ENCODE peak calls at places on chromosomes 4 and X, in seven cellular contexts. C is cardiac fibroblast, O is upper lobe of left lung, F is cardiac muscle cell, N is fibroblast of lung, G is GM23338, T is pancreas. U is an unnamed sample.

GRCh38 chrX:121649414-121649813 is 602.0 kb downstream of the GLUD2 start:
- DNase-seq in C (no peak), O (no peak), F (no peak), N (no peak), G (no peak), T (no peak), U (no peak)

GRCh38 chr4:82694106-82694505 is 104.5 kb downstream of the SCD5 start:
- DNase-seq in C (no peak), O (no peak), F (no peak), N (no peak), G (no peak), T (no peak), U (no peak)

GRCh38 chrX:40153335-40154221 is 55.8 kb upstream of the BCOR start:
- DNase-seq in C (peak), O (peak), F (peak), N (no peak), G (peak), T (peak), U (no peak)

GRCh38 chr4:1522606-1523005 is 116.4 kb upstream of the NKX1-1 start:
- DNase-seq in C (no peak), O (peak), F (no peak), N (no peak), G (no peak), T (peak), U (no peak)

GRCh38 chr4:4411906-4412305 is 25.0 kb downstream of the NSG1 start:
- DNase-seq in C (no peak), O (no peak), F (no peak), N (no peak), G (no peak), T (peak), U (no peak)

GRCh38 chr4:126071346-126072333 is 756.9 kb downstream of the FAT4 start:
- DNase-seq in C (peak), O (no peak), F (peak), N (peak), G (no peak), T (no peak), U (peak)

GRCh38 chr4:180811556-180811955 is 1431.6 kb upstream of the TENM3 start:
- DNase-seq in C (no peak), O (no peak), F (peak), N (peak), G (no peak), T (no peak), U (no peak)

GRCh38 chr4:1736820-1737219 is 15.5 kb downstream of the TACC3 start:
- DNase-seq in C (no peak), O (peak), F (no peak), N (no peak), G (no peak), T (no peak), U (no peak)

GRCh38 chr4:25956260-25956659 is 42.2 kb downstream of the SMIM20 start:
- DNase-seq in C (no peak), O (no peak), F (no peak), N (no peak), G (no peak), T (no peak), U (no peak)

GRCh38 chr4:86220137-86220536 is 139.7 kb downstream of the MAPK10 start:
- DNase-seq in C (peak), O (no peak), F (peak), N (peak), G (no peak), T (no peak), U (peak)

GRCh38 chrX:153474718-153475117 is 4.3 kb upstream of the HAUS7 start:
- DNase-seq in C (peak), O (peak), F (peak), N (peak), G (peak), T (peak), U (no peak)

GRCh38 chr4:14880805-14881204 is 121.5 kb upstream of the CPEB2 start:
- DNase-seq in C (no peak), O (no peak), F (no peak), N (no peak), G (no peak), T (no peak), U (no peak)

GRCh38 chr4:136863756-136864155 is 668.5 kb downstream of the PCDH18 start:
- DNase-seq in C (peak), O (no peak), F (peak), N (peak), G (peak), T (no peak), U (no peak)

GRCh38 chr4:55675196-55675793 is 39.2 kb upstream of the NMU start:
- DNase-seq in C (no peak), O (no peak), F (peak), N (no peak), G (no peak), T (no peak), U (peak)

GRCh38 chrX:18146954-18147353 is 73.7 kb downstream of the BEND2 start:
- DNase-seq in C (peak), O (no peak), F (peak), N (peak), G (peak), T (no peak), U (no peak)

GRCh38 chr4:158428242-158428641 is 93.4 kb upstream of the RXFP1 start:
- DNase-seq in C (peak), O (no peak), F (peak), N (peak), G (no peak), T (no peak), U (no peak)

GRCh38 chr4:82201805-82202636 is 171.8 kb downstream of the HNRNPD start:
- DNase-seq in C (peak), O (no peak), F (peak), N (peak), G (peak), T (no peak), U (peak)

GRCh38 chrX:71814123-71814912 is 51.2 kb downstream of the CXorf49B start:
- DNase-seq in C (no peak), O (no peak), F (no peak), N (no peak), G (no peak), T (peak), U (no peak)

GRCh38 chrX:71809886-71810285 is 46.7 kb downstream of the CXorf49B start:
- DNase-seq in C (peak), O (no peak), F (no peak), N (peak), G (no peak), T (peak), U (no peak)

GRCh38 chrX:71815121-71815905 is 52.2 kb downstream of the CXorf49B start:
- DNase-seq in C (no peak), O (no peak), F (no peak), N (no peak), G (no peak), T (peak), U (peak)

GRCh38 chrX:71815906-71816156 is 52.7 kb downstream of the CXorf49B start:
- DNase-seq in C (no peak), O (no peak), F (no peak), N (no peak), G (no peak), T (peak), U (no peak)
- H3K4me3 ChIP-seq in C (no peak), O (no peak), F (no peak), N (no peak), G (no peak), T (no peak), U (no peak)

GRCh38 chr4:147056951-147057630 is 111.4 kb upstream of the TTC29 start:
- DNase-seq in C (peak), O (no peak), F (peak), N (peak), G (no peak), T (no peak), U (no peak)
- TF ChIP-seq CTCF in C (peak), O (no peak), F (no peak), N (peak), G (no peak), T (no peak), U (no peak)

GRCh38 chrX:71250856-71251255 is 3.1 kb downstream of the ZMYM3 start:
- DNase-seq in C (no peak), O (no peak), F (no peak), N (no peak), G (no peak), T (no peak), U (no peak)

GRCh38 chrX:71252221-71252620 is 1.7 kb downstream of the ZMYM3 start:
- DNase-seq in C (no peak), O (no peak), F (no peak), N (no peak), G (no peak), T (no peak), U (no peak)

GRCh38 chrX:71253253-71254091 is 468 bp downstream of the ZMYM3 start:
- DNase-seq in C (peak), O (peak), F (peak), N (peak), G (peak), T (peak), U (no peak)

GRCh38 chrX:71254092-71254941 is at the start of gene ZMYM3:
- DNase-seq in C (peak), O (peak), F (peak), N (peak), G (peak), T (peak), U (peak)

DNA sequence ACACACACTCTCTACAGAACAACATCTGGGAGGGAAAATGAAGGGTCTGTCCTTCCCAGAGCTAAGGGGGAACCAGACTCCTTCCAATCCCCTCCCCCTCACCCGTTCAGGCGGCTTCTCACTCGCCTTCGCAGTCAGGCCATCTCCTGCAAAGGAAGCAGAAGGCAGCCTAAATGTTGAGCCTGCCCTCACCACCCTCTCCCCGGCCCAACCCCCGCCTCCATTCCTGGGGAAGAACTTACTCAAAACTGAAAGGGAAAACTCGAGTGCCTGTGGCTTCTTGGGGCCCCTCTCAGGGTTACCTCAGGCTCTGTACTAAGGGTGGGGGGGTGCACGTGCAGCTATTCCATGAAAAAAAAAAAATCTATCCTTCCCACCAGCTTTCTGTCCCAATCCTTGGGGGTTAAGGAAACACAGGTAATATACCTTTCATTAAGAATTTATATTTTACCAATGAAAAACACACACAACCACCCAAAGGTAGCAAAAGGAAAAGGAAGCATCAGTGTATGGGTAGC is 2.4 kb downstream of the ZMYM3 start:
- DNase-seq in C (no peak), O (no peak), F (no peak), N (no peak), G (peak), T (no peak), U (no peak)
- H3K4me3 ChIP-seq in C (no peak), O (no peak), F (peak), N (no peak), G (peak), T (no peak), U (no peak)

DNA sequence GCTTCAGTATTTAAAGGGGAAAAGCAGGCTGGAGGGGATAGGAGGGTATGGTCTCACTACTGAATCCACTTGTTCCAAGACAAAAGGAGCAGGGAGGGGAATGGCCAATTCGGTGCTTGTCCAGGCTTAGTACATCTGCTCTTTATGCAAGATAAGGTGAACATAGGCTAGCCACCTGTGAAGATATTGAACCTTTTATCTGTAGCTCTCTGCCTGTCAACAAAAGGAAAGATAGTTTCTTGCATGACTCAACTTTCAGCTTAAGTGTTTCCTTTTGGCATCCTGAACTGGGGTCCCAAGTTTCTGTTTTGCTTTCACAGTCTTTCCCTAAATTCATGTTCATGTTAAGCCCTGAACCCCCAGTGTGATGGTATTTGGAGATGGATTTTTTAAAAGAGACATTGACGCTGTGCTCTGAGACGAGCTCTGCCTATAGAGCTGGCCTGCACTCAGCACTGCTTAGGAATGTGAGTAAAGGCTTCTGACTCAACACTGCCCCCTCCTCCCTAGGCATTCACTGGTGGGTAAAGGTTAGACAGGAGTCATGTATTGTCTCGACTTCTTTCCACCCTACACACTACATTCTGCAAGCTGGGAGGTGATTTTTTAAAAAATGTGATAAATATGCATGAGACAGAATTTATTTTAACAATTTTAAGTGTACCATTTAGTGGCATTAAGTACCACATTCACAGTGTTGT is 28.2 kb downstream of the FAM149A start:
- DNase-seq in C (peak), O (no peak), F (peak), N (peak), G (peak), T (no peak), U (peak)
- TF ChIP-seq CTCF in C (no peak), O (no peak), F (peak), N (no peak), G (peak), T (no peak), U (peak)

GRCh38 chr4:7976634-7977033 is 37.0 kb upstream of the AFAP1 start:
- DNase-seq in C (no peak), O (no peak), F (no peak), N (no peak), G (no peak), T (no peak), U (no peak)

GRCh38 chr4:7980036-7980435 is 40.4 kb upstream of the AFAP1 start:
- DNase-seq in C (no peak), O (no peak), F (peak), N (peak), G (no peak), T (no peak), U (no peak)

GRCh38 chr4:7978907-7979651 is 39.4 kb upstream of the AFAP1 start:
- DNase-seq in C (no peak), O (no peak), F (peak), N (no peak), G (peak), T (no peak), U (no peak)

GRCh38 chr4:7979652-7979968 is 39.9 kb upstream of the AFAP1 start:
- DNase-seq in C (no peak), O (no peak), F (no peak), N (no peak), G (peak), T (no peak), U (no peak)

GRCh38 chr4:7978489-7978888 is 38.8 kb upstream of the AFAP1 start:
- DNase-seq in C (no peak), O (no peak), F (peak), N (peak), G (peak), T (no peak), U (no peak)
- H3K4me3 ChIP-seq in C (no peak), O (no peak), F (no peak), N (no peak), G (no peak), T (no peak), U (no peak)

GRCh38 chr4:76683154-76683553 is 214.8 kb downstream of the SOWAHB start:
- DNase-seq in C (no peak), O (no peak), F (no peak), N (no peak), G (no peak), T (no peak), U (no peak)

GRCh38 chr4:76677571-76678326 is 220.2 kb downstream of the SOWAHB start:
- DNase-seq in C (no peak), O (no peak), F (no peak), N (no peak), G (no peak), T (no peak), U (no peak)

GRCh38 chr4:76681996-76682395 is 215.9 kb downstream of the SOWAHB start:
- DNase-seq in C (no peak), O (no peak), F (no peak), N (peak), G (no peak), T (no peak), U (no peak)

GRCh38 chr4:76679691-76680090 is 218.3 kb downstream of the SOWAHB start:
- DNase-seq in C (no peak), O (no peak), F (no peak), N (no peak), G (no peak), T (no peak), U (no peak)

DNA sequence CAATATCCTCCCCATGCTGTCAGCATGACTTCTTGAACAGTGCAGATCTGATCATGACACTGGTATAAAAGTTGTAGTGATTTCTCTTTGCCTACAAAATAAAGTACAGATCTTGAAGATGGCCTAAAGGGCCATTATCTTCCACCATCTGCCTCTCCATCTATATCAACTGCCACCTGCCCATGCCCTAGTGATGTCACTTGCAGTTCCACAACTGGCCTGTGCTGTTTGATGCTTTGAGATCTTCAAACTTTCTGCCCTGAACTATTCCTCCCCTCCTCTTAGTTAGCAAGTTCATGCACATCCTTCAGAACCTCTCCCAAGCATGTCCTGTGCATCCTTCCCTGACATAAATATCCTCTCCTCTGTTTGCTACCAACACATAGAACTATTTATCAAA is 217.0 kb downstream of the SOWAHB start:
- DNase-seq in C (no peak), O (no peak), F (no peak), N (no peak), G (no peak), T (no peak), U (no peak)
- TF ChIP-seq CTCF in C (no peak), O (no peak), F (no peak), N (no peak), G (peak), T (no peak), U (no peak)

GRCh38 chr4:148054275-148054674 is 322.4 kb downstream of the ARHGAP10 start:
- DNase-seq in C (no peak), O (no peak), F (no peak), N (no peak), G (no peak), T (no peak), U (no peak)
- H3K4me3 ChIP-seq in C (no peak), O (no peak), F (no peak), N (no peak), G (no peak), T (no peak), U (no peak)

GRCh38 chr4:57156242-57156990 is 46.2 kb upstream of the IGFBP7 start:
- DNase-seq in C (no peak), O (no peak), F (no peak), N (no peak), G (no peak), T (no peak), U (no peak)

GRCh38 chr4:57157611-57158137 is 47.5 kb upstream of the IGFBP7 start:
- DNase-seq in C (no peak), O (no peak), F (no peak), N (no peak), G (no peak), T (no peak), U (no peak)

GRCh38 chr4:57159866-57160265 is 49.7 kb upstream of the IGFBP7 start:
- DNase-seq in C (peak), O (no peak), F (peak), N (peak), G (no peak), T (no peak), U (no peak)

GRCh38 chr4:57158762-57159161 is 48.6 kb upstream of the IGFBP7 start:
- DNase-seq in C (peak), O (no peak), F (no peak), N (peak), G (no peak), T (no peak), U (no peak)

GRCh38 chr4:57158221-57158620 is 48.0 kb upstream of the IGFBP7 start:
- DNase-seq in C (peak), O (no peak), F (peak), N (no peak), G (no peak), T (no peak), U (no peak)
- TF ChIP-seq CTCF in C (no peak), O (no peak), F (peak), N (no peak), G (no peak), T (no peak), U (peak)

DNA sequence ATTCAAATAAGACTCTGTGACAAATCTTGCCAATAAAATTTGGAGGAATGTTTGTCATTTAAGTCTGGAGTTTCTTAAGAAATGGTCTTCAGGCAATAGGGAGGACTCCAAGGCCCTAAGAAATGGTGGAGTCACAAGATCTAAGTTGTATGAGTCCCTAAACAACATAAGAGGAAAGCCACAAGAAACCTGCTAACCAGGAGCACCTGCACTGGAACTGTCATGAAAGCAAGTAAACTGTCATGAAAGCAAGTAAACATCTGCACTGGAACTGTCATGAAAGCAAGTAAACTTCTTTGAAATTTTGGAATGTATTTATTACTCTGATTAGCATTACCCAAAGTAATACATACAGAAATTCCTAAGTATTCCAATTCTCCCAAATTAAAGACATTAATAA is 3.5 kb downstream of the CNOT6L start:
- DNase-seq in C (no peak), O (no peak), F (no peak), N (no peak), G (no peak), T (no peak), U (no peak)
- H3K4me3 ChIP-seq in C (no peak), O (no peak), F (no peak), N (no peak), G (no peak), T (no peak), U (no peak)

U was measured in retinal pigment epithelial cell.